ENCODE peak calls at places on chromosomes 16 and 17, in four cellular contexts. One of them, this sample, is unnamed.

GRCh38 chr17:1031711-1032110 is 34.8 kb downstream of the TIMM22 start:
- DNase-seq in AG09319: peak; percentile 10
- DNase-seq in stimulated activated CD4-positive, alpha-beta T cell treated with anti-CD3 and anti-CD28 coated beads, Interleukin-15, amount 100 ng/mL, for 1 hour: no peak
- DNase-seq in NCI-H1436: no peak
- DNase-seq in this sample: no peak

GRCh38 chr17:39863918-39864746 is at the start of gene IKZF3:
- DNase-seq in AG09319: no peak
- DNase-seq in stimulated activated CD4-positive, alpha-beta T cell treated with anti-CD3 and anti-CD28 coated beads, Interleukin-15, amount 100 ng/mL, for 1 hour: peak; percentile 82
- DNase-seq in NCI-H1436: peak; percentile 0
- DNase-seq in this sample: peak; percentile 37

GRCh38 chr17:7587420-7587786 is 2.5 kb downstream of the SOX15 start:
- DNase-seq in AG09319: peak; percentile 75
- DNase-seq in stimulated activated CD4-positive, alpha-beta T cell treated with anti-CD3 and anti-CD28 coated beads, Interleukin-15, amount 100 ng/mL, for 1 hour: no peak
- DNase-seq in NCI-H1436: no peak
- DNase-seq in this sample: no peak

GRCh38 chr16:81816793-81817210 is 37.7 kb downstream of the PLCG2 start:
- DNase-seq in AG09319: no peak
- DNase-seq in stimulated activated CD4-positive, alpha-beta T cell treated with anti-CD3 and anti-CD28 coated beads, Interleukin-15, amount 100 ng/mL, for 1 hour: no peak
- DNase-seq in NCI-H1436: no peak
- DNase-seq in this sample: no peak

GRCh38 chr16:57186630-57187507 is 740 bp downstream of the RSPRY1 start:
- DNase-seq in AG09319: no peak
- DNase-seq in stimulated activated CD4-positive, alpha-beta T cell treated with anti-CD3 and anti-CD28 coated beads, Interleukin-15, amount 100 ng/mL, for 1 hour: no peak
- DNase-seq in NCI-H1436: no peak
- DNase-seq in this sample: peak; percentile 5

GRCh38 chr17:81866440-81867122 is 4.6 kb downstream of the ARHGDIA start:
- DNase-seq in AG09319: no peak
- DNase-seq in stimulated activated CD4-positive, alpha-beta T cell treated with anti-CD3 and anti-CD28 coated beads, Interleukin-15, amount 100 ng/mL, for 1 hour: no peak
- DNase-seq in NCI-H1436: no peak
- DNase-seq in this sample: no peak

GRCh38 chr16:66878067-66878466 is 2.2 kb upstream of the PDP2 start:
- DNase-seq in AG09319: no peak
- DNase-seq in stimulated activated CD4-positive, alpha-beta T cell treated with anti-CD3 and anti-CD28 coated beads, Interleukin-15, amount 100 ng/mL, for 1 hour: peak; percentile 38
- DNase-seq in NCI-H1436: no peak
- DNase-seq in this sample: no peak

GRCh38 chr17:82931696-82932060 is 91.9 kb upstream of the ZNF750 start:
- DNase-seq in AG09319: peak; percentile 54
- DNase-seq in stimulated activated CD4-positive, alpha-beta T cell treated with anti-CD3 and anti-CD28 coated beads, Interleukin-15, amount 100 ng/mL, for 1 hour: no peak
- DNase-seq in NCI-H1436: no peak
- DNase-seq in this sample: no peak

GRCh38 chr16:19882641-19883040 is 2.0 kb downstream of the GPRC5B start:
- DNase-seq in AG09319: no peak
- DNase-seq in stimulated activated CD4-positive, alpha-beta T cell treated with anti-CD3 and anti-CD28 coated beads, Interleukin-15, amount 100 ng/mL, for 1 hour: no peak
- DNase-seq in NCI-H1436: no peak
- DNase-seq in this sample: no peak

GRCh38 chr17:77312786-77313599 is 172.2 kb downstream of the SEC14L1 start:
- DNase-seq in AG09319: no peak
- DNase-seq in stimulated activated CD4-positive, alpha-beta T cell treated with anti-CD3 and anti-CD28 coated beads, Interleukin-15, amount 100 ng/mL, for 1 hour: no peak
- DNase-seq in NCI-H1436: no peak
- DNase-seq in this sample: no peak

GRCh38 chr17:29133146-29133713 is 47.0 kb downstream of the MYO18A start:
- DNase-seq in AG09319: no peak
- DNase-seq in stimulated activated CD4-positive, alpha-beta T cell treated with anti-CD3 and anti-CD28 coated beads, Interleukin-15, amount 100 ng/mL, for 1 hour: no peak
- DNase-seq in NCI-H1436: no peak
- DNase-seq in this sample: no peak

GRCh38 chr16:87418644-87419043 is 26.5 kb downstream of the MAP1LC3B start:
- DNase-seq in AG09319: no peak
- DNase-seq in stimulated activated CD4-positive, alpha-beta T cell treated with anti-CD3 and anti-CD28 coated beads, Interleukin-15, amount 100 ng/mL, for 1 hour: no peak
- DNase-seq in NCI-H1436: no peak
- DNase-seq in this sample: no peak

GRCh38 chr17:49552070-49552751 is 23.5 kb upstream of the NXPH3 start:
- DNase-seq in AG09319: no peak
- DNase-seq in stimulated activated CD4-positive, alpha-beta T cell treated with anti-CD3 and anti-CD28 coated beads, Interleukin-15, amount 100 ng/mL, for 1 hour: no peak
- DNase-seq in NCI-H1436: no peak
- DNase-seq in this sample: no peak

GRCh38 chr16:75486014-75486404 is 9.2 kb downstream of the CHST6 start:
- DNase-seq in AG09319: no peak
- DNase-seq in stimulated activated CD4-positive, alpha-beta T cell treated with anti-CD3 and anti-CD28 coated beads, Interleukin-15, amount 100 ng/mL, for 1 hour: no peak
- DNase-seq in NCI-H1436: peak; percentile 46
- DNase-seq in this sample: peak; percentile 75

GRCh38 chr16:86517652-86518258 is 7.4 kb downstream of the FOXF1 start:
- DNase-seq in AG09319: peak; percentile 63
- DNase-seq in stimulated activated CD4-positive, alpha-beta T cell treated with anti-CD3 and anti-CD28 coated beads, Interleukin-15, amount 100 ng/mL, for 1 hour: no peak
- DNase-seq in NCI-H1436: no peak
- DNase-seq in this sample: no peak

GRCh38 chr17:63419949-63420867 is 25.9 kb downstream of the CYB561 start:
- DNase-seq in AG09319: no peak
- DNase-seq in stimulated activated CD4-positive, alpha-beta T cell treated with anti-CD3 and anti-CD28 coated beads, Interleukin-15, amount 100 ng/mL, for 1 hour: no peak
- DNase-seq in NCI-H1436: no peak
- DNase-seq in this sample: no peak

GRCh38 chr17:78338860-78339259 is 21.0 kb downstream of the SOCS3 start:
- DNase-seq in AG09319: no peak
- DNase-seq in stimulated activated CD4-positive, alpha-beta T cell treated with anti-CD3 and anti-CD28 coated beads, Interleukin-15, amount 100 ng/mL, for 1 hour: no peak
- DNase-seq in NCI-H1436: no peak
- DNase-seq in this sample: no peak

GRCh38 chr16:84303023-84303422 is 8.3 kb downstream of the WFDC1 start:
- DNase-seq in AG09319: peak; percentile 22
- DNase-seq in stimulated activated CD4-positive, alpha-beta T cell treated with anti-CD3 and anti-CD28 coated beads, Interleukin-15, amount 100 ng/mL, for 1 hour: no peak
- DNase-seq in NCI-H1436: no peak
- DNase-seq in this sample: no peak

GRCh38 chr17:48625502-48626201 is 506 bp downstream of the HOXB9 start:
- DNase-seq in AG09319: no peak
- DNase-seq in stimulated activated CD4-positive, alpha-beta T cell treated with anti-CD3 and anti-CD28 coated beads, Interleukin-15, amount 100 ng/mL, for 1 hour: peak; percentile 32
- DNase-seq in NCI-H1436: no peak
- DNase-seq in this sample: no peak

GRCh38 chr17:49223517-49224197 is 6.9 kb downstream of the PHOSPHO1 start:
- DNase-seq in AG09319: no peak
- DNase-seq in stimulated activated CD4-positive, alpha-beta T cell treated with anti-CD3 and anti-CD28 coated beads, Interleukin-15, amount 100 ng/mL, for 1 hour: peak; percentile 63
- DNase-seq in NCI-H1436: no peak
- DNase-seq in this sample: peak; percentile 68

GRCh38 chr17:65519471-65519870 is 42.0 kb downstream of the AXIN2 start:
- DNase-seq in AG09319: no peak
- DNase-seq in stimulated activated CD4-positive, alpha-beta T cell treated with anti-CD3 and anti-CD28 coated beads, Interleukin-15, amount 100 ng/mL, for 1 hour: no peak
- DNase-seq in NCI-H1436: no peak
- DNase-seq in this sample: no peak

GRCh38 chr16:1324286-1324826 is 9.1 kb upstream of the BAIAP3 start:
- DNase-seq in AG09319: no peak
- DNase-seq in stimulated activated CD4-positive, alpha-beta T cell treated with anti-CD3 and anti-CD28 coated beads, Interleukin-15, amount 100 ng/mL, for 1 hour: no peak
- DNase-seq in NCI-H1436: no peak
- DNase-seq in this sample: no peak

GRCh38 chr16:24670623-24671454 is 58.6 kb upstream of the TNRC6A start:
- DNase-seq in AG09319: peak; percentile 58
- DNase-seq in stimulated activated CD4-positive, alpha-beta T cell treated with anti-CD3 and anti-CD28 coated beads, Interleukin-15, amount 100 ng/mL, for 1 hour: no peak
- DNase-seq in NCI-H1436: peak; percentile 66
- DNase-seq in this sample: peak; percentile 60

GRCh38 chr16:10520869-10521578 is 59.4 kb downstream of the EMP2 start:
- DNase-seq in AG09319: no peak
- DNase-seq in stimulated activated CD4-positive, alpha-beta T cell treated with anti-CD3 and anti-CD28 coated beads, Interleukin-15, amount 100 ng/mL, for 1 hour: no peak
- DNase-seq in NCI-H1436: no peak
- DNase-seq in this sample: no peak

GRCh38 chr17:44087319-44087718 is 16.8 kb downstream of the G6PC3 start:
- DNase-seq in AG09319: no peak
- DNase-seq in stimulated activated CD4-positive, alpha-beta T cell treated with anti-CD3 and anti-CD28 coated beads, Interleukin-15, amount 100 ng/mL, for 1 hour: no peak
- DNase-seq in NCI-H1436: no peak
- DNase-seq in this sample: no peak

GRCh38 chr17:63190821-63191220 is 224.8 kb downstream of the TANC2 start:
- DNase-seq in AG09319: no peak
- DNase-seq in stimulated activated CD4-positive, alpha-beta T cell treated with anti-CD3 and anti-CD28 coated beads, Interleukin-15, amount 100 ng/mL, for 1 hour: no peak
- DNase-seq in NCI-H1436: no peak
- DNase-seq in this sample: no peak

GRCh38 chr16:85856054-85856453 is 42.9 kb upstream of the IRF8 start:
- DNase-seq in AG09319: no peak
- DNase-seq in stimulated activated CD4-positive, alpha-beta T cell treated with anti-CD3 and anti-CD28 coated beads, Interleukin-15, amount 100 ng/mL, for 1 hour: no peak
- DNase-seq in NCI-H1436: no peak
- DNase-seq in this sample: no peak

GRCh38 chr16:70708381-70709253 is 22.8 kb upstream of the MTSS2 start:
- DNase-seq in AG09319: no peak
- DNase-seq in stimulated activated CD4-positive, alpha-beta T cell treated with anti-CD3 and anti-CD28 coated beads, Interleukin-15, amount 100 ng/mL, for 1 hour: no peak
- DNase-seq in NCI-H1436: no peak
- DNase-seq in this sample: no peak